ENCODE peak calls at places on chromosomes 4 and X, in nine cellular contexts. P is T-helper 9 cell, O is astrocyte of the cerebellum, C is epithelial cell of esophagus, H is EH, W is ureter, L is NCI-H146, A is H54, U is NCI-H2081. B is an unnamed sample.

GRCh38 chrX:150635952-150636351 is 57.2 kb upstream of the MTMR1 start:
- DNase-seq in P (no peak), O (no peak), C (peak; percentile 77), H (peak; percentile 82), W (no peak), L (no peak), A (peak; percentile 12), U (no peak), B (peak; percentile 30)

GRCh38 chr4:25925486-25926201 is 11.6 kb downstream of the SMIM20 start:
- DNase-seq in P (no peak), O (no peak), C (peak; percentile 49), H (peak; percentile 52), W (no peak), L (peak; percentile 61), A (no peak), U (peak; percentile 79), B (peak; percentile 55)

GRCh38 chrX:148567229-148567628 is 66.8 kb downstream of the AFF2 start:
- DNase-seq in P (no peak), O (peak; percentile 35), C (no peak), H (peak; percentile 0), W (no peak), L (no peak), A (no peak), U (no peak), B (no peak)

GRCh38 chrX:101108293-101108692 is 10.3 kb downstream of the CENPI start:
- DNase-seq in P (no peak), O (no peak), C (peak; percentile 29), H (peak; percentile 80), W (no peak), L (no peak), A (no peak), U (no peak), B (peak; percentile 57)

GRCh38 chrX:65586491-65586890 is 51.9 kb upstream of the LAS1L start:
- DNase-seq in P (no peak), O (no peak), C (peak; percentile 68), H (peak; percentile 45), W (no peak), L (no peak), A (no peak), U (no peak), B (no peak)

GRCh38 chr4:18021470-18021719 is 160 bp downstream of the LCORL start:
- DNase-seq in P (no peak), O (no peak), C (no peak), H (no peak), W (peak; percentile 46), L (no peak), A (no peak), U (no peak), B (no peak)

GRCh38 chr4:35025152-35025834 is 1219.0 kb downstream of the ARAP2 start:
- DNase-seq in P (no peak), O (no peak), C (no peak), H (no peak), W (no peak), L (no peak), A (no peak), U (no peak), B (no peak)

GRCh38 chr4:75321484-75321883 is 192.7 kb downstream of the RCHY1 start:
- DNase-seq in P (no peak), O (no peak), C (no peak), H (no peak), W (no peak), L (no peak), A (no peak), U (no peak), B (no peak)

GRCh38 chrX:25028726-25029125 is 13.0 kb upstream of the ARX start:
- DNase-seq in P (no peak), O (peak; percentile 23), C (peak; percentile 65), H (peak; percentile 64), W (no peak), L (peak; percentile 36), A (no peak), U (no peak), B (no peak)

GRCh38 chrX:19709812-19710518 is 177.4 kb downstream of the SH3KBP1 start:
- DNase-seq in P (no peak), O (no peak), C (peak; percentile 90), H (peak; percentile 94), W (no peak), L (no peak), A (peak; percentile 8), U (no peak), B (peak; percentile 80)

GRCh38 chrX:151488677-151489076 is 74.8 kb upstream of the PASD1 start:
- DNase-seq in P (no peak), O (no peak), C (peak; percentile 7), H (peak; percentile 0), W (no peak), L (no peak), A (peak; percentile 12), U (no peak), B (no peak)

GRCh38 chrX:18119856-18120255 is 100.8 kb downstream of the BEND2 start:
- DNase-seq in P (no peak), O (no peak), C (no peak), H (no peak), W (no peak), L (peak; percentile 40), A (no peak), U (peak; percentile 10), B (no peak)

GRCh38 chr4:29861307-29861706 is 858.9 kb upstream of the PCDH7 start:
- DNase-seq in P (no peak), O (no peak), C (no peak), H (no peak), W (no peak), L (no peak), A (no peak), U (no peak), B (no peak)

GRCh38 chr4:85491527-85491926 is 16.6 kb downstream of the ARHGAP24 start:
- DNase-seq in P (no peak), O (no peak), C (no peak), H (no peak), W (no peak), L (no peak), A (no peak), U (peak; percentile 58), B (no peak)

GRCh38 chrX:78769933-78770332 is 22.4 kb downstream of the LPAR4 start:
- DNase-seq in P (no peak), O (no peak), C (peak; percentile 0), H (no peak), W (no peak), L (no peak), A (no peak), U (no peak), B (no peak)

GRCh38 chr4:138204507-138204906 is 37.6 kb downstream of the SLC7A11 start:
- DNase-seq in P (no peak), O (no peak), C (no peak), H (no peak), W (no peak), L (peak; percentile 93), A (no peak), U (peak; percentile 86), B (no peak)

GRCh38 chrX:22164770-22165388 is 107.8 kb upstream of the CBLL2 start:
- DNase-seq in P (no peak), O (no peak), C (peak; percentile 48), H (peak; percentile 82), W (no peak), L (no peak), A (peak; percentile 6), U (no peak), B (no peak)

GRCh38 chr4:72569719-72570235 is 756 bp upstream of the ADAMTS3 start:
- DNase-seq in P (no peak), O (no peak), C (no peak), H (peak; percentile 3), W (peak; percentile 44), L (no peak), A (no peak), U (no peak), B (no peak)

GRCh38 chrX:104270916-104271512 is 16.3 kb upstream of the ESX1 start:
- DNase-seq in P (no peak), O (peak; percentile 1), C (peak; percentile 51), H (peak; percentile 34), W (peak; percentile 50), L (peak; percentile 0), A (peak; percentile 16), U (peak; percentile 76), B (peak; percentile 64)

GRCh38 chr4:152815078-152815477 is 35.3 kb downstream of the ARFIP1 start:
- DNase-seq in P (no peak), O (no peak), C (no peak), H (peak; percentile 9), W (no peak), L (no peak), A (no peak), U (no peak), B (peak; percentile 45)

GRCh38 chrX:95076449-95076848 is 1402.4 kb downstream of the FAM133A start:
- DNase-seq in P (no peak), O (no peak), C (peak; percentile 33), H (peak; percentile 66), W (no peak), L (peak; percentile 14), A (no peak), U (peak; percentile 61), B (peak; percentile 43)

GRCh38 chr4:54281060-54281781 is 52.1 kb downstream of the PDGFRA start:
- DNase-seq in P (no peak), O (peak; percentile 95), C (peak; percentile 69), H (peak; percentile 96), W (peak; percentile 84), L (no peak), A (peak; percentile 22), U (no peak), B (peak; percentile 98)

GRCh38 chr4:864456-865120 is 38.7 kb upstream of the CPLX1 start:
- DNase-seq in P (no peak), O (no peak), C (no peak), H (no peak), W (no peak), L (no peak), A (no peak), U (no peak), B (no peak)

GRCh38 chr4:94802091-94802490 is 44.3 kb downstream of the BMPR1B start:
- DNase-seq in P (no peak), O (peak; percentile 6), C (no peak), H (no peak), W (no peak), L (no peak), A (no peak), U (no peak), B (no peak)

GRCh38 chr4:47668810-47669408 is 169.0 kb downstream of the CORIN start:
- DNase-seq in P (no peak), O (peak; percentile 37), C (peak; percentile 64), H (peak; percentile 60), W (no peak), L (peak; percentile 75), A (no peak), U (peak; percentile 76), B (peak; percentile 86)

GRCh38 chr4:21012851-21013331 is 312.6 kb downstream of the PACRGL start:
- DNase-seq in P (no peak), O (no peak), C (peak; percentile 48), H (peak; percentile 1), W (no peak), L (no peak), A (no peak), U (no peak), B (no peak)

GRCh38 chrX:119145241-119145653 is 17.6 kb upstream of the KIAA1210 start:
- DNase-seq in P (no peak), O (no peak), C (peak; percentile 27), H (peak; percentile 26), W (no peak), L (no peak), A (peak; percentile 12), U (peak; percentile 16), B (peak; percentile 42)

GRCh38 chrX:15188039-15188438 is 81.8 kb downstream of the ASB9 start:
- DNase-seq in P (no peak), O (no peak), C (no peak), H (no peak), W (no peak), L (no peak), A (no peak), U (no peak), B (no peak)